ENCODE peak calls at places on chromosomes 1 and 21, in nine cellular contexts. One of them, this sample, is unnamed. For H3K4me1, the result is how much of the 10 kb centered on the place peaks cover.

GRCh38 chr1:54838565-54839180 is 37.5 kb upstream of the TTC22 start:
- DNase-seq in endothelial cell of umbilical vein: no peak
- DNase-seq in heart left ventricle: no peak
- DNase-seq in transverse colon: no peak
- DNase-seq in suprapubic skin: peak
- DNase-seq in IMR-90: no peak
- DNase-seq in A549: no peak
- DNase-seq in K562: no peak
- DNase-seq in adrenal gland: no peak
- DNase-seq in this sample: no peak

GRCh38 chr1:81179239-81179638 is 621.5 kb upstream of the ADGRL2 start:
- DNase-seq in endothelial cell of umbilical vein: peak
- DNase-seq in heart left ventricle: no peak
- DNase-seq in transverse colon: no peak
- DNase-seq in suprapubic skin: no peak
- DNase-seq in IMR-90: peak
- DNase-seq in A549: peak
- DNase-seq in K562: no peak
- DNase-seq in adrenal gland: peak
- DNase-seq in this sample: no peak

GRCh38 chr1:199029855-199030254 is 391.0 kb downstream of the PTPRC start:
- DNase-seq in endothelial cell of umbilical vein: peak
- DNase-seq in heart left ventricle: no peak
- DNase-seq in transverse colon: no peak
- DNase-seq in suprapubic skin: no peak
- DNase-seq in IMR-90: peak
- DNase-seq in A549: no peak
- DNase-seq in K562: no peak
- DNase-seq in adrenal gland: no peak
- DNase-seq in this sample: no peak

GRCh38 chr1:36351222-36351977 is 28.0 kb upstream of the EVA1B start:
- DNase-seq in endothelial cell of umbilical vein: peak
- DNase-seq in heart left ventricle: no peak
- DNase-seq in transverse colon: no peak
- DNase-seq in suprapubic skin: no peak
- DNase-seq in IMR-90: peak
- DNase-seq in A549: peak
- DNase-seq in K562: no peak
- DNase-seq in adrenal gland: no peak
- DNase-seq in this sample: no peak

GRCh38 chr1:192724670-192725069 is 84.2 kb upstream of the RGS2 start:
- DNase-seq in endothelial cell of umbilical vein: no peak
- DNase-seq in heart left ventricle: no peak
- DNase-seq in transverse colon: no peak
- DNase-seq in suprapubic skin: no peak
- DNase-seq in IMR-90: peak
- DNase-seq in A549: no peak
- DNase-seq in K562: no peak
- DNase-seq in adrenal gland: peak
- DNase-seq in this sample: no peak

GRCh38 chr1:201828451-201828819 is 522 bp upstream of the IPO9 start:
- DNase-seq in endothelial cell of umbilical vein: no peak
- DNase-seq in heart left ventricle: no peak
- DNase-seq in transverse colon: no peak
- DNase-seq in suprapubic skin: no peak
- DNase-seq in IMR-90: peak
- DNase-seq in A549: no peak
- DNase-seq in K562: no peak
- DNase-seq in adrenal gland: no peak
- DNase-seq in this sample: no peak

GRCh38 chr21:28154121-28154520 is 838.6 kb downstream of the LTN1 start:
- DNase-seq in endothelial cell of umbilical vein: no peak
- DNase-seq in heart left ventricle: no peak
- DNase-seq in transverse colon: no peak
- DNase-seq in suprapubic skin: no peak
- DNase-seq in IMR-90: peak
- DNase-seq in A549: no peak
- DNase-seq in K562: no peak
- DNase-seq in adrenal gland: no peak
- DNase-seq in this sample: no peak

GRCh38 chr1:63317007-63317813 is 5.2 kb upstream of the FOXD3 start:
- DNase-seq in endothelial cell of umbilical vein: peak
- DNase-seq in heart left ventricle: peak
- DNase-seq in transverse colon: peak
- DNase-seq in suprapubic skin: peak
- DNase-seq in IMR-90: peak
- DNase-seq in A549: peak
- DNase-seq in K562: peak
- DNase-seq in adrenal gland: peak
- DNase-seq in this sample: no peak

GRCh38 chr1:196148367-196148970 is 459.8 kb downstream of the KCNT2 start:
- DNase-seq in endothelial cell of umbilical vein: peak
- DNase-seq in heart left ventricle: no peak
- DNase-seq in transverse colon: no peak
- DNase-seq in suprapubic skin: no peak
- DNase-seq in IMR-90: peak
- DNase-seq in A549: peak
- DNase-seq in K562: peak
- DNase-seq in adrenal gland: no peak
- DNase-seq in this sample: no peak

GRCh38 chr1:16420719-16421118 is 16.5 kb downstream of the SPATA21 start:
- DNase-seq in endothelial cell of umbilical vein: no peak
- DNase-seq in heart left ventricle: no peak
- DNase-seq in transverse colon: peak
- DNase-seq in suprapubic skin: no peak
- DNase-seq in IMR-90: no peak
- DNase-seq in A549: no peak
- DNase-seq in K562: no peak
- DNase-seq in adrenal gland: no peak
- DNase-seq in this sample: no peak

GRCh38 chr1:183470961-183471747 is 1.1 kb upstream of the SMG7 start:
- DNase-seq in endothelial cell of umbilical vein: peak
- DNase-seq in heart left ventricle: peak
- DNase-seq in transverse colon: peak
- DNase-seq in suprapubic skin: peak
- DNase-seq in IMR-90: peak
- DNase-seq in A549: peak
- DNase-seq in K562: peak
- DNase-seq in adrenal gland: peak
- DNase-seq in this sample: peak
- TF ChIP-seq POLR2A in endothelial cell of umbilical vein: no peak
- TF ChIP-seq POLR2A in heart left ventricle: no peak
- TF ChIP-seq POLR2A in transverse colon: peak
- TF ChIP-seq POLR2A in suprapubic skin: no peak
- TF ChIP-seq POLR2A in IMR-90: peak
- TF ChIP-seq POLR2A in A549: peak
- TF ChIP-seq POLR2A in K562: peak
- TF ChIP-seq POLR2A in adrenal gland: peak
- TF ChIP-seq POLR2A in this sample: peak

DNA sequence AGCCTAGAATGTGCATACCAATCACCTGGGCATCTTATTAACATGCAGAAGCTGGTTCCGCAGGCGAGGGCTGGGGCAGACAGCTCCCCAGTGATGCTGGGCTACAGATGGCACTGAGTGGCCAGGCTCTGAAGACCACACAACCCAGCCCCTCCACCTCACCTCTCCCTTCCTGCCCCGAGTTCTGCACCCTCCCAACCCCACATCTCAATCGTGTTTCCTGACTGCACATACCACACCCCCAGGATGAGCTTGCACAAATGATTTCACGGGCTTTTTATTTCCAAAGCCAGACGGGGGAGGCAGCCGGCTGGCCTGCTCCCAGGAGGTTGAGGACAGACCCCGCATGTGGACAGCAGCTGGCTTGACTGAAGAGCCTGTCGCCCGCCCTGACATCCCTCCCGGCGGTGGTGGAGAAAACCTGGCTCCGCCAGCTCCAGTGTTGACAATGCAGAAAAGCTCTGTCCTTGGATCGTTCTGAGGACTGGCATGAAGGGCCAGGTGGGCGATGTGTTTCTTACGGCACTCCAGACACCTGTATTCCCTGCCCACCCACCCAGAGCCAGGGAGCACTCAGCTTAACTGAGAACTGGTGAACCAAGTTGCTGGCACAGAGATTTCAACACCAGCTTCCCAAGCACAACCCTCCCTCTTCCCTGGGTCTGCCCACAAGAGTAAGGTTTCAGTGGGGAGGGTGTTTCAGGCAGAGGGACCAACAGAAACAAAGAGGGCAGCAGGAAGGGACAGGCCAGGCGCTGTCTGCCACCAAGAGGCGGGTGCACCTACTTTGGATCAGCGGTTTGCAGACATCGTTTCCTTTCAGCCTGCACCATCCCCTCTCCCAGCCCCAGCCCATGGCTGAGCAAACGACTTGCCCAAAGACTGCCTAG is 21.6 kb upstream of the ALDH4A1 start:
- DNase-seq in endothelial cell of umbilical vein: peak
- DNase-seq in heart left ventricle: peak
- DNase-seq in transverse colon: no peak
- DNase-seq in suprapubic skin: no peak
- DNase-seq in IMR-90: peak
- DNase-seq in A549: no peak
- DNase-seq in K562: no peak
- DNase-seq in adrenal gland: no peak
- DNase-seq in this sample: peak
- H3K4me3 ChIP-seq in endothelial cell of umbilical vein: no peak
- H3K4me3 ChIP-seq in heart left ventricle: peak
- H3K4me3 ChIP-seq in transverse colon: no peak
- H3K4me3 ChIP-seq in suprapubic skin: peak
- H3K4me3 ChIP-seq in IMR-90: no peak
- H3K4me3 ChIP-seq in A549: no peak
- H3K4me3 ChIP-seq in K562: no peak
- H3K4me3 ChIP-seq in adrenal gland: no peak
- H3K4me3 ChIP-seq in this sample: no peak

DNA sequence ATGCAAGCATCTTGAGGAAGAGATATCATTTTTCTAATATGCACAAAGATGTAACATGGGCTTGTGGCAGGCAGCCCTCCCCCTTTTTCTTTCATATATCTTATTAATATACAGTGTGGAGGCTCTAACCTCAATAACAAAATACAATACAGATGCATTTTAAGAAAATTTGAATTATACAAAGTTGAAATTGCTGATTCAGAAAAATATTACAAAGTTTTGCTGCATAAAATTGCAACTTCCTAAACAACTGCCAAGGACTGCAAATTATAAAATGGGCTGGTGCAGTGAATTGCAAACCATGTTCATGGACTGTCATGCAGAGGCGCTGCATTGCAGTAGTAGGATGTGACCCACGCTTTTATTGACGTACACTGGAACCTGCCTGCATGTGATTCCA is 84.0 kb downstream of the LPAR3 start:
- DNase-seq in endothelial cell of umbilical vein: no peak
- DNase-seq in heart left ventricle: no peak
- DNase-seq in transverse colon: no peak
- DNase-seq in suprapubic skin: no peak
- DNase-seq in IMR-90: no peak
- DNase-seq in A549: no peak
- DNase-seq in K562: no peak
- DNase-seq in adrenal gland: no peak
- DNase-seq in this sample: no peak
- H3K4me1 ChIP-seq in endothelial cell of umbilical vein: under half
- H3K4me1 ChIP-seq in heart left ventricle: under half
- H3K4me1 ChIP-seq in transverse colon: under half
- H3K4me1 ChIP-seq in suprapubic skin: under half
- H3K4me1 ChIP-seq in IMR-90: under half
- H3K4me1 ChIP-seq in A549: under half
- H3K4me1 ChIP-seq in K562: under half
- H3K4me1 ChIP-seq in adrenal gland: under half
- H3K4me1 ChIP-seq in this sample: under half

DNA sequence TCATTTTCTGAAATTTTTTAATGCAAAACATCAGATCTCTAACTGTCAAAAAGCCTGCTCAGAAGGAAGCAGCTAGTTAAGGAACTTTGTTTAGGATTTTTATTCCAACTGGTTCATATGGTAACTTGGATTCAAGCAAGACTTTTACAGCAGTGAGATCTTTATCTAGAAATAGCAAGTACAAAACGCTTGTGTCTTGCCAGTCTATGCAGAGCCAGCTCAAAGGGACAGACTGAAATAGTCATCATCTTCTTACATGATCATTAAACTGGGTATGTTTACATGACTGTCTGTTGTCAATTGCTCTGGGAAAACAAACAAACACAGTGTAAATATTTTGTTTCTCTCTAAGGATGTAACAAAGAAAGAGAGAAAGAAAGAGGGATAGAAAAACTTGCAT is 37.6 kb downstream of the DDAH1 start:
- DNase-seq in endothelial cell of umbilical vein: no peak
- DNase-seq in heart left ventricle: no peak
- DNase-seq in transverse colon: no peak
- DNase-seq in suprapubic skin: no peak
- DNase-seq in IMR-90: no peak
- DNase-seq in A549: peak
- DNase-seq in K562: no peak
- DNase-seq in adrenal gland: no peak
- DNase-seq in this sample: peak
- TF ChIP-seq POLR2A in endothelial cell of umbilical vein: no peak
- TF ChIP-seq POLR2A in heart left ventricle: no peak
- TF ChIP-seq POLR2A in transverse colon: no peak
- TF ChIP-seq POLR2A in suprapubic skin: no peak
- TF ChIP-seq POLR2A in IMR-90: no peak
- TF ChIP-seq POLR2A in A549: no peak
- TF ChIP-seq POLR2A in K562: no peak
- TF ChIP-seq POLR2A in adrenal gland: no peak
- TF ChIP-seq POLR2A in this sample: no peak

GRCh38 chr1:50812346-50812745 is 147.7 kb downstream of the FAF1 start:
- DNase-seq in endothelial cell of umbilical vein: no peak
- DNase-seq in heart left ventricle: no peak
- DNase-seq in transverse colon: no peak
- DNase-seq in suprapubic skin: no peak
- DNase-seq in IMR-90: no peak
- DNase-seq in A549: no peak
- DNase-seq in K562: no peak
- DNase-seq in adrenal gland: no peak
- DNase-seq in this sample: no peak
- H3K4me3 ChIP-seq in endothelial cell of umbilical vein: no peak
- H3K4me3 ChIP-seq in heart left ventricle: no peak
- H3K4me3 ChIP-seq in transverse colon: no peak
- H3K4me3 ChIP-seq in suprapubic skin: no peak
- H3K4me3 ChIP-seq in IMR-90: no peak
- H3K4me3 ChIP-seq in A549: no peak
- H3K4me3 ChIP-seq in K562: no peak
- H3K4me3 ChIP-seq in adrenal gland: no peak
- H3K4me3 ChIP-seq in this sample: no peak